ENCODE peak calls at places on chromosomes 7 and 10, in four cellular contexts. One of them, this sample, is unnamed.

GRCh38 chr7:17054836-17055235 is 173.1 kb upstream of the AGR3 start:
- DNase-seq in H1: no peak
- DNase-seq in GM12878: no peak
- DNase-seq in HepG2: peak; percentile 27
- DNase-seq in this sample: no peak

GRCh38 chr10:126972622-126973414 is 67.6 kb downstream of the DOCK1 start:
- DNase-seq in GM12878: no peak
- DNase-seq in H1: no peak
- DNase-seq in HepG2: peak; percentile 90
- DNase-seq in this sample: no peak

GRCh38 chr7:16416289-16417282 is 4.8 kb downstream of the CRPPA start:
- DNase-seq in GM12878: no peak
- DNase-seq in H1: no peak
- DNase-seq in HepG2: no peak
- DNase-seq in this sample: no peak

GRCh38 chr10:117201826-117202225 is 4.5 kb downstream of the KCNK18 start:
- DNase-seq in GM12878: no peak
- DNase-seq in HepG2: no peak
- DNase-seq in H1: no peak
- DNase-seq in this sample: no peak

GRCh38 chr7:122304604-122304975 is at the start of gene FEZF1:
- DNase-seq in GM12878: no peak
- DNase-seq in HepG2: peak; percentile 30
- DNase-seq in H1: no peak
- DNase-seq in this sample: peak; percentile 63

GRCh38 chr7:32244806-32245345 is 174.7 kb upstream of the PDE1C start:
- DNase-seq in GM12878: no peak
- DNase-seq in H1: peak; percentile 17
- DNase-seq in HepG2: no peak
- DNase-seq in this sample: no peak

GRCh38 chr7:73966941-73967831 is 60.8 kb upstream of the ELN start:
- DNase-seq in HepG2: no peak
- DNase-seq in H1: peak; percentile 44
- DNase-seq in GM12878: no peak
- DNase-seq in this sample: no peak

GRCh38 chr7:105304040-105304895 is 84.5 kb downstream of the SRPK2 start:
- DNase-seq in GM12878: peak; percentile 53
- DNase-seq in H1: no peak
- DNase-seq in HepG2: peak; percentile 91
- DNase-seq in this sample: no peak

GRCh38 chr10:63214586-63214985 is 81.5 kb downstream of the NRBF2 start:
- DNase-seq in HepG2: no peak
- DNase-seq in H1: no peak
- DNase-seq in GM12878: no peak
- DNase-seq in this sample: no peak

GRCh38 chr7:47074702-47075153 is 507.2 kb downstream of the TNS3 start:
- DNase-seq in GM12878: no peak
- DNase-seq in H1: no peak
- DNase-seq in HepG2: peak; percentile 7
- DNase-seq in this sample: no peak

GRCh38 chr10:131636841-131637724 is 263.7 kb upstream of the PPP2R2D start:
- DNase-seq in GM12878: no peak
- DNase-seq in HepG2: no peak
- DNase-seq in H1: no peak
- DNase-seq in this sample: no peak

GRCh38 chr10:130901311-130902165 is 410.0 kb downstream of the TCERG1L start:
- DNase-seq in HepG2: no peak
- DNase-seq in H1: no peak
- DNase-seq in GM12878: no peak
- DNase-seq in this sample: no peak

GRCh38 chr7:158353606-158354570 is 233.7 kb downstream of the PTPRN2 start:
- DNase-seq in HepG2: peak; percentile 22
- DNase-seq in H1: peak; percentile 81
- DNase-seq in GM12878: no peak
- DNase-seq in this sample: peak; percentile 64

GRCh38 chr10:132061465-132062180 is 4.1 kb upstream of the JAKMIP3 start:
- DNase-seq in GM12878: no peak
- DNase-seq in HepG2: no peak
- DNase-seq in H1: no peak
- DNase-seq in this sample: no peak

GRCh38 chr7:95843286-95843685 is 70.9 kb downstream of the DYNC1I1 start:
- DNase-seq in GM12878: no peak
- DNase-seq in H1: no peak
- DNase-seq in HepG2: no peak
- DNase-seq in this sample: no peak

GRCh38 chr7:22129166-22129565 is 183.5 kb upstream of the CDCA7L start:
- DNase-seq in H1: no peak
- DNase-seq in HepG2: no peak
- DNase-seq in GM12878: no peak
- DNase-seq in this sample: no peak

GRCh38 chr10:69620625-69621024 is 9.4 kb upstream of the FAM241B start:
- DNase-seq in H1: no peak
- DNase-seq in GM12878: no peak
- DNase-seq in HepG2: no peak
- DNase-seq in this sample: no peak

GRCh38 chr10:69616358-69616757 is 13.7 kb upstream of the FAM241B start:
- DNase-seq in GM12878: no peak
- DNase-seq in H1: no peak
- DNase-seq in HepG2: no peak
- DNase-seq in this sample: no peak

GRCh38 chr10:69614130-69614529 is 15.9 kb upstream of the FAM241B start:
- DNase-seq in GM12878: peak; percentile 5
- DNase-seq in H1: no peak
- DNase-seq in HepG2: no peak
- DNase-seq in this sample: no peak

GRCh38 chr10:69619626-69620025 is 10.4 kb upstream of the FAM241B start:
- DNase-seq in HepG2: no peak
- DNase-seq in H1: no peak
- DNase-seq in GM12878: no peak
- DNase-seq in this sample: no peak

DNA sequence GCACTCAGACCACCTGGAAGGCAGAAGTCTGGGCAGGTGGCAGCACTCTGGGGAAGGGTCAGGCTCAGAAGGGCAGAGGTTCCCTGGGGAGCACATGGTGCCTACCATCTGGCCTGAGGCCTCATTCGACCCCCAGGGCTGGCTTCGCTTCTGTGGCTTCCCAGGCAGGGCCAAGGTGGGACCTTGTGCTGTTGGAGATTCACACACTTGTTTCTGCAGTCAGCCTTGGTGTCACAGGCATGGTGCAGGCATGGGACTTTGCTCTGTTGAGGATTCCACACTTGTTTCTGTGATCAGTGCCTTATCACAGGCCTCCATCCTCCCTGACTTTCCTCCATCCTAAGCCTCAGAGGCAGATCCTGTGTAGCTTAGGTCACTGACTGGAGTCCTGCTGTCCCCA is 11.3 kb upstream of the FAM241B start:
- DNase-seq in HepG2: no peak
- DNase-seq in H1: no peak
- DNase-seq in GM12878: no peak
- DNase-seq in this sample: no peak
- TF ChIP-seq ATF2 in HepG2: no peak
- TF ChIP-seq ATF2 in H1: no peak
- TF ChIP-seq ATF2 in GM12878: no peak
- TF ChIP-seq ATF2 in this sample: no peak

GRCh38 chr7:111529507-111530355 is 32.6 kb downstream of the IMMP2L start:
- DNase-seq in H1: no peak
- DNase-seq in HepG2: peak; percentile 5
- DNase-seq in GM12878: no peak
- DNase-seq in this sample: no peak
- TF ChIP-seq ATF2 in H1: no peak
- TF ChIP-seq ATF2 in HepG2: no peak
- TF ChIP-seq ATF2 in GM12878: no peak
- TF ChIP-seq ATF2 in this sample: no peak

GRCh38 chr10:201328-201771 is 66.1 kb downstream of the ZMYND11 start:
- DNase-seq in GM12878: no peak
- DNase-seq in H1: no peak
- DNase-seq in HepG2: no peak
- DNase-seq in this sample: no peak

DNA sequence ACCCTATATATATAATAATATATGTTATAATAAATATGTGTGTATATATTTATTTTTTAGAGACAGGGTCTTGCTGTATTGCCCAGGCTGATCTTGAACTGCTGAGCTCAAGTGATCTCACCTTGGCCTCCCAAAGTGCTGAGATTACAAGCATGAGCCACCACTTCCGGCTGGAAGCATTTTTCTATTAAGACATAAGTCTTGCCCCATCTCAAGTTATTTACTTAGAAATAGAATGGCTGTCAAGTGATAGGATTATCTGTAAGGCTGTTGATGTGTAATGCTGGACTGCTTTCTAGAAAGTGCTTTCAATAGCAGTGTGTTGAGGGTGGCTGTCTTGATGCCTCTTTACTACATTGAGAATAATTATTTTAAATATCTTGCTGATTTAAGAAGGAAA is 65.2 kb downstream of the ZMYND11 start:
- DNase-seq in H1: no peak
- DNase-seq in HepG2: no peak
- DNase-seq in GM12878: no peak
- DNase-seq in this sample: no peak
- TF ChIP-seq ATF2 in H1: no peak
- TF ChIP-seq ATF2 in HepG2: no peak
- TF ChIP-seq ATF2 in GM12878: no peak
- TF ChIP-seq ATF2 in this sample: no peak

GRCh38 chr10:29634764-29635625 is at the start of gene SVIL:
- DNase-seq in GM12878: no peak
- DNase-seq in H1: no peak
- DNase-seq in HepG2: peak; percentile 61
- DNase-seq in this sample: peak; percentile 24

GRCh38 chr10:29634105-29634504 is 666 bp downstream of the SVIL start:
- DNase-seq in GM12878: no peak
- DNase-seq in H1: no peak
- DNase-seq in HepG2: no peak
- DNase-seq in this sample: no peak

GRCh38 chr10:29637537-29637936 is 2.8 kb upstream of the SVIL start:
- DNase-seq in HepG2: no peak
- DNase-seq in GM12878: no peak
- DNase-seq in H1: no peak
- DNase-seq in this sample: no peak

GRCh38 chr10:29635711-29636144 is 957 bp upstream of the SVIL start:
- DNase-seq in H1: no peak
- DNase-seq in HepG2: peak; percentile 87
- DNase-seq in GM12878: peak; percentile 27
- DNase-seq in this sample: peak; percentile 43

DNA sequence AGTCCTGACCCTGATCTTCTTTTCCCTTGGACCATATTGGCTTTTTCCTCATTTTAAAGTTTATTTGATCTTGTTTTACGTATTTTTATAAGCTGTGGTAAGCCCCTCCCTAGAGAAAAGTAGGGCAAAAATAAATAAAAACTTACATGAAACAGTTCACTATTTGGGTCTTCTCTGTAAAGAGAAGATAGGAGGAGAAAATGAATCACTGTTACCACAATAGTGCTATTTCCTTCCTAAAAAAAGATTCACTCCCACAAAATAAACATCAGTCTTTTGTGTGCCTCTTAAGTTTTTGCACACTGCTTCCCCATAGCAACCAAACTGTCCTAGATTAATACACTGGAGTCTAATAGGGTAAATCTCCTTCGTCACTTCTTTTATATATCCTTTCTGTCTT is 1.4 kb upstream of the SVIL start:
- DNase-seq in H1: no peak
- DNase-seq in GM12878: peak; percentile 15
- DNase-seq in HepG2: no peak
- DNase-seq in this sample: no peak
- TF ChIP-seq ATF2 in H1: no peak
- TF ChIP-seq ATF2 in GM12878: no peak
- TF ChIP-seq ATF2 in HepG2: no peak
- TF ChIP-seq ATF2 in this sample: no peak

GRCh38 chr10:107442035-107442505 is 277.6 kb upstream of the SORCS1 start:
- DNase-seq in H1: no peak
- DNase-seq in HepG2: no peak
- DNase-seq in GM12878: peak; percentile 68
- DNase-seq in this sample: no peak
- TF ChIP-seq ATF2 in H1: no peak
- TF ChIP-seq ATF2 in HepG2: no peak
- TF ChIP-seq ATF2 in GM12878: peak; percentile 76
- TF ChIP-seq ATF2 in this sample: no peak

DNA sequence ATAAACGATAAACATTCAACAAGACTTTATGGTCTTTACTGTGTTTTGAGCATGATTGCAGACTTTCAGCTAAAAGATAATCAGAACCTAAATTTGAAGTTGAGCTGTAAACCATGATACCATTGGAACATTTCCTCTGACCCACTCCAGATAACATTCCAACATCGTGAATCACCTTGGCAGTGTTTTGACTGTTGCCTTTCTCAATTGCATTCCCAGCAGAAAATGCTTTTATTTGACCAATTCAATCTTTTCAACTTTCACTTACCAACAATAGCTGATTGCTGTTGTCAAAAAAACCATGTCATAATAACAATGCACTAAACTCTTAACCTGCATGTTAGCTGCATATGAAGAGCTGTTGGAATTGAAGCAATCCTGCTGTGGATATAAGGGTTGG is 165.5 kb downstream of the MDFIC start:
- DNase-seq in HepG2: peak; percentile 31
- DNase-seq in H1: no peak
- DNase-seq in GM12878: no peak
- DNase-seq in this sample: no peak
- TF ChIP-seq ATF2 in HepG2: no peak
- TF ChIP-seq ATF2 in H1: no peak
- TF ChIP-seq ATF2 in GM12878: no peak
- TF ChIP-seq ATF2 in this sample: no peak

GRCh38 chr7:131425992-131426391 is 98.3 kb downstream of the MKLN1 start:
- DNase-seq in HepG2: no peak
- DNase-seq in GM12878: no peak
- DNase-seq in H1: no peak
- DNase-seq in this sample: no peak

GRCh38 chr7:131424219-131424822 is 96.6 kb downstream of the MKLN1 start:
- DNase-seq in GM12878: peak; percentile 4
- DNase-seq in H1: no peak
- DNase-seq in HepG2: peak; percentile 9
- DNase-seq in this sample: no peak
- TF ChIP-seq ATF2 in GM12878: no peak
- TF ChIP-seq ATF2 in H1: no peak
- TF ChIP-seq ATF2 in HepG2: no peak
- TF ChIP-seq ATF2 in this sample: no peak

DNA sequence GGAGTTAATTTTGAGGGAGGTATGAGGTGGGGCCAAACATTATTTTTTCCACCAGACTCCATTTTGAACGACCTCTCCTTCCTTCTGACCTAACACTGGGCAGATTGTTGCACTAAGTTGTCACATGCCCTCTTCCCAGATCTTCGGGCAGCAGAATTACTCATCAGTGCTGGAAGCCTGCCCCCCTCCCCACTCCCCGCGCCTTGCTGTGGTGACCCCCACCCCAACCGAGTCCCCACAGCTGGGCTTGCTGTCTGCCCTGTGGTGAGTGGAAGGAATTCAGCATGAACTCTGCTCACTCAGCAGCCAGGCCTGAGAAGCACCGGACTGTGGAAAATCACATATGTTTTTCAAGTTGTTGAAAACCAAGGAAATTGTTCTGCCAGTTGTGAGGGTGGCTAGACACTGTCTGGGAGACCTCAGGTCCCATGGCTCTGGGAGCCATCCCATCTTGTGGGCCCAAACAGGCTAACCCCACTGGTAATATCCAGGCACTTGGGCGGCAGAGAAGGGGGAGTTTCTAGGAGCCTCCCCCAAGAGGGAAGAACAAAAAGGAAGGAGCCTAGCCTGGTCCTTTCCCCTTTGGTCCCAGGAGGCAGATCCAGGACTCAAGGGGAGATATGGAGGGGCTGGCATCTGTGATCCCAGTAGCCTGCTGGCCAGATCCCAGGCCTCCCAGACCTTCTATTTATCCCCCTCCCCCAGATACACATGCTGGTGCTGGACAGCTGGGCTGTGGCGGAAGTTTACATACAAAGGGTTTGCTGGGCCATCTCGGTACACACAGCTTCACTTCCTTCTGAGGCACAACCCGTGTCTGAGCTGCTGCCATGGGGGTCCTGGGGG is 3.5 kb upstream of the AEBP1 start:
- DNase-seq in HepG2: no peak
- DNase-seq in H1: no peak
- DNase-seq in GM12878: no peak
- DNase-seq in this sample: no peak
- TF ChIP-seq ATF2 in HepG2: no peak
- TF ChIP-seq ATF2 in H1: no peak
- TF ChIP-seq ATF2 in GM12878: no peak
- TF ChIP-seq ATF2 in this sample: no peak

This sample was measured in WTC11.